ENCODE peak calls at places on chromosomes 13 and 19, in four cellular contexts. One of them, this sample, is unnamed.
A peak's percentile ranks its signal among the peaks of the same experiment; 100 is the strongest.

GRCh38 chr13:77002590-77003190 is 10.8 kb downstream of the CLN5 start:
- DNase-seq in adrenal gland: no peak
- DNase-seq in tibial nerve: no peak
- DNase-seq in spleen: no peak
- DNase-seq in this sample: no peak

GRCh38 chr13:21060063-21060826 is 1.1 kb downstream of the LATS2 start:
- DNase-seq in adrenal gland: peak; percentile 63
- DNase-seq in tibial nerve: no peak
- DNase-seq in spleen: peak; percentile 88
- DNase-seq in this sample: peak; percentile 51

GRCh38 chr13:76813874-76814273 is 72.3 kb downstream of the KCTD12 start:
- DNase-seq in adrenal gland: no peak
- DNase-seq in tibial nerve: no peak
- DNase-seq in spleen: no peak
- DNase-seq in this sample: no peak

GRCh38 chr13:26459276-26460131 is 98.0 kb upstream of the WASF3 start:
- DNase-seq in adrenal gland: no peak
- DNase-seq in tibial nerve: no peak
- DNase-seq in spleen: no peak
- DNase-seq in this sample: no peak

GRCh38 chr19:29389495-29389894 is 136.3 kb upstream of the VSTM2B start:
- DNase-seq in adrenal gland: no peak
- DNase-seq in tibial nerve: no peak
- DNase-seq in spleen: no peak
- DNase-seq in this sample: no peak

GRCh38 chr13:111505175-111505777 is 184.8 kb downstream of the TEX29 start:
- DNase-seq in adrenal gland: no peak
- DNase-seq in tibial nerve: no peak
- DNase-seq in spleen: no peak
- DNase-seq in this sample: peak; percentile 29

GRCh38 chr19:34276614-34277013 is 22.3 kb downstream of the GARRE1 start:
- DNase-seq in adrenal gland: no peak
- DNase-seq in tibial nerve: no peak
- DNase-seq in spleen: no peak
- DNase-seq in this sample: peak; percentile 39

GRCh38 chr19:29845576-29846176 is 33.9 kb downstream of the CCNE1 start:
- DNase-seq in adrenal gland: peak; percentile 57
- DNase-seq in tibial nerve: no peak
- DNase-seq in spleen: peak; percentile 84
- DNase-seq in this sample: peak; percentile 57

GRCh38 chr19:21691656-21692055 is 75.7 kb downstream of the ZNF100 start:
- DNase-seq in adrenal gland: no peak
- DNase-seq in tibial nerve: no peak
- DNase-seq in spleen: no peak
- DNase-seq in this sample: no peak

GRCh38 chr13:74741732-74742131 is 607.5 kb upstream of the KLF12 start:
- DNase-seq in adrenal gland: no peak
- DNase-seq in tibial nerve: no peak
- DNase-seq in spleen: no peak
- DNase-seq in this sample: no peak

GRCh38 chr19:13281567-13282291 is 131.5 kb downstream of the IER2 start:
- DNase-seq in adrenal gland: no peak
- DNase-seq in tibial nerve: no peak
- DNase-seq in spleen: no peak
- DNase-seq in this sample: no peak

GRCh38 chr13:85261757-85262346 is 537.4 kb downstream of the SLITRK6 start:
- DNase-seq in adrenal gland: no peak
- DNase-seq in tibial nerve: no peak
- DNase-seq in spleen: no peak
- DNase-seq in this sample: no peak
- TF ChIP-seq CTCF in adrenal gland: peak; percentile 35
- TF ChIP-seq CTCF in tibial nerve: no peak
- TF ChIP-seq CTCF in spleen: no peak
- TF ChIP-seq CTCF in this sample: no peak

DNA sequence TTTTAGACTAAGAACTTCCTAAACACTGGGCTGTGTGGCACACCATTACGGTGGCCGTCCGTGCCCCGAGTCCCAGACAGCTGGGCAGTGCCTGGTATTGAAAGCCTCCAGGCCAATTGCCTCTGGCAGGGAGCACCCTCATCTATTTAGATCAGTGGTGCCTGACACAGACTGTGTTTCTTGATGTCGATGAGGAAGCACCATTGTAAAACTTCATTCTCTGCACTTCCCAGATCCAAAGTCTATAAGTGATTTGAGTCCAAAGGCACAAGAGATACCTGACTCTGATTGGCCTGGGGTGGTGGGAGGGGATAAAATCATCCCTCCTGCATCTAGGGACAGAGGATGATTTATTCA is 8.5 kb upstream of the STK24 start:
- DNase-seq in adrenal gland: no peak
- DNase-seq in tibial nerve: no peak
- DNase-seq in spleen: no peak
- DNase-seq in this sample: no peak
- TF ChIP-seq POLR2A in adrenal gland: no peak
- TF ChIP-seq POLR2A in tibial nerve: no peak
- TF ChIP-seq POLR2A in spleen: no peak
- TF ChIP-seq POLR2A in this sample: no peak

DNA sequence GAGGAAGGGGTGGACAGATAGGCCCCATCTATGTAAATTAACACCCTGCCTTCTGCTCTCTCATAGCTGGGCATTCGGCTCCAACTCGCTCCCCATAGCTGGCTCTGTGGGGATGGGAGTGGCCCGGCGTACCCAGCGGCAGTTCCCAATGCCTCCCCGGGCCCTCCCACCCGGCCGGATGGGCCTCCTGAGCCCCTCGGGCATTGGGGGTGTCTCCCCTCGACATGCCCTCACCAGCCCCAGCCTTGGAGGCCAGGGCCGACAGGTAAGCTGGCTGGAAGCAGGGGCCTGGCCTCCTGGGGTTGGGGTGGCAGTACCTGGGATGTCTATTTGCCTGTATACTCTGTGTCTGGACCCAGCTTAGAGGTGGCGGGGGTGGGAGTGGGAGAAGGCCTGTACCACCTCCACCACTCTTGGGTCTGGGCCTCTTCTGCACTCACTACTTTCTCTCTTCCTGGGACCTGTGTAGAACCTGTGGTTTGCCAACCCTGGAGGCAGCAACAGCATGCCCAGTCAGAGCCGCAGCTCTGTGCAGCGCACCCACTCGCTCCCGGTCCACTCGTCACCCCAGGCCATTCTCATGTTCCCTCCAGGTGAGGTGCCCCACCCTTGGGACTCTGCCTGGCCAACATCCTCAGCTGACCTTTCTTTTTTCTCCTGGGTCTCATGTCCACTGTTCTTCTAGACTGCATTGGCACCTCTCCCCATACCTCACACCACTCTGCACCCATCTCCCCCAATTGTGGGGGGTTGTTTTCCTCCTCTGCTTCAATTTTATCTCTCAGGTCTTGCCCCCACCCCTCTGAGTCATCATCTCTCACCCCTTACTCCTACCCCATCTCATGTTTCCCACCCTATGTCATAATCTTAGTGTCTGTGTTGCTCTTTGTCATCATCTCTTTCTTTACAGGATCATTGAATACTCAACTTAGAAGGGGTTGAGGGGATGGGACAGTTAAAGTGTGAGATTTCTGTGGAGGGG is 10.1 kb downstream of the PAF1 start:
- DNase-seq in adrenal gland: no peak
- DNase-seq in tibial nerve: no peak
- DNase-seq in spleen: no peak
- DNase-seq in this sample: no peak
- H3K36me3 ChIP-seq in adrenal gland: peaks cover 92% of the 10 kb centered on the region
- H3K36me3 ChIP-seq in tibial nerve: peaks cover 7% of the 10 kb centered on the region
- H3K36me3 ChIP-seq in spleen: peaks cover 16% of the 10 kb centered on the region
- H3K36me3 ChIP-seq in this sample: peaks cover 9% of the 10 kb centered on the region

GRCh38 chr19:57473646-57474045 is 3.7 kb downstream of the ZNF772 start:
- DNase-seq in adrenal gland: no peak
- DNase-seq in tibial nerve: no peak
- DNase-seq in spleen: no peak
- DNase-seq in this sample: no peak

DNA sequence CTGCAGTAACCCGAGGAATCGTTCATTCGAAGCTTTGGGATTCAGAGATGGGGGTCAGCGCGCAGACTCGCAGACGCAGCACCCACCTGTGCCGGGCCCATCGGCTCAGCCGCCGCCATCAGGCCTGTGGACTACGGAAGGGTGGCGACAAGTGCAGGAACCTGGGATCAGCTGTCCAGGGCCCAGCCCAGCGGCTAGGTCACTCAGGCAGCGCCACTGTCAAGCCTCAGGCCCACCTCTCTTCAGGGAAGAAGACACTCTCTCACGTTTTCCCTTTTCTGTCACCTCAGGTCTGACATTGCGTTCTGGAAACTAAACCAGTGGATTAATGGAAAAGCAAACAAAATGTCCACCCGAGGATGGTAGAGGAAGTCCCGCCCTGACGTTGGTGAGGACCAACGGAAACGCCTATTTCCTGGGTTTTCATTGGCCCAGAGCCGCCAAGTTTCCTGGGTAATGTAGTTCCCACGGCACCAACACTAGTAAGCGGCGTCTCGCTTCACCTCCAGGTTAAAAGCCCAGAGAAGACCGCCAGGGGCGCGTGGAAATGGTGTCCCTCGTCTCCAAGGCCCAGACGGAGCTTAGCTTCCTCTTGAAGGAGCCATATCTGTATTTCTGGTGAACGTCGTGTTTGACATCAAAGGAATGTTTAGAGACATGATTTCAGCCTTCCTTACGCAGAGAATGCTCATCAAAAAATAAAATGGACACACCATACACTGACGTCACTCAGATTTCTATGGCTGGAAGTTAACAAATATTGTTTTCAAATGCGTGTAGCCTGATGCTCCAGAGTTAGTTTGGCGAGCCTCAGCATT is at the start of gene ZNF772:
- DNase-seq in adrenal gland: peak; percentile 95
- DNase-seq in tibial nerve: peak; percentile 47
- DNase-seq in spleen: peak; percentile 92
- DNase-seq in this sample: peak; percentile 98
- TF ChIP-seq CTCF in adrenal gland: peak; percentile 85
- TF ChIP-seq CTCF in tibial nerve: no peak
- TF ChIP-seq CTCF in spleen: peak; percentile 77
- TF ChIP-seq CTCF in this sample: peak; percentile 59

GRCh38 chr19:6199240-6199983 is 63.9 kb downstream of the ACSBG2 start:
- DNase-seq in adrenal gland: peak; percentile 99
- DNase-seq in tibial nerve: peak; percentile 96
- DNase-seq in spleen: peak; percentile 99
- DNase-seq in this sample: peak; percentile 97
- TF ChIP-seq POLR2A in adrenal gland: peak; percentile 38
- TF ChIP-seq POLR2A in tibial nerve: no peak
- TF ChIP-seq POLR2A in spleen: no peak
- TF ChIP-seq POLR2A in this sample: no peak

DNA sequence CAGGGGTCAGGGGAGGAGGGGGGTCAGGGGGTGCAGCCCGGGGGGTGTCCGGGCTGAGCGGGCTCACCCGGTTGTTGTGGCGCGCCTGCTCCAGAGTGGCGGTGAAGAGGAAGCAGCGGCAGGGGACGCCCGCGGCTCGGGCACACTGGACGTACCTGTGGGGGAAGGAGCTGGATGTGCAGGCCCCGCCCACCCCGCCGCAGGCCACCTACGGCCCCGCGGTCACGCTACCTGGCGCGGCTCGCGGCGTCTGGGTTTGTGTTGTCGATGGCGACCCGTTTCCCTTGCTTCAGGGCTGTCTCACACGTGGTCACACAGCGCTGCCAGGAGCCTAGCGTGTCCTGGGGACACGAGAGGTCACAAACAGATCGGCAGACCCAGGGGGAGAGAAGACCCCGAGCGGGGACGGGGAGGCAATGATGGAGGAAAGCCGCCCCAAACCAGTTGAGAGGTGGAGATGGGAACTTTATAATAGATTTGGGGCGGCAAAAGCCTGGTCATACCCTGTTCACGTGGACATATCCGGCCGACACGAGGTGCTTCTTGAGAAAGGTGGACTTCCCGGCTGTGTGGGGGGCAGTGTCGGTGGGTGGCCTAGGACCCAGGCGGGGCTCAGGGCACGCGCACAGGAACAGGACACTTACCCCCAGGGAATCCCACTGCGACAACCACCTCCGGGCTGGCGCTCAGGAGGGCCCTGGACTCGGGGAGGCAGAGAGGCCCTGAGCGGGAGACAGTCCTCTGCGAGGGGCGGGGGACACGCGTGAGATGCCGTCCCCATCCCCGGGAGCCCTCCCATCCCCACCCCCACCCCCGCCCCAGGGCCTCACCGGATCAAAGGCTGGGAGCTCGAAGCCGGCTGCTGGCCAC is 5.6 kb downstream of the PNKP start:
- DNase-seq in adrenal gland: peak; percentile 65
- DNase-seq in tibial nerve: no peak
- DNase-seq in spleen: peak; percentile 79
- DNase-seq in this sample: peak; percentile 58
- H3K36me3 ChIP-seq in adrenal gland: peaks cover 68% of the 10 kb centered on the region
- H3K36me3 ChIP-seq in tibial nerve: no peaks in the 10 kb centered on the region
- H3K36me3 ChIP-seq in spleen: peaks cover 4% of the 10 kb centered on the region
- H3K36me3 ChIP-seq in this sample: no peaks in the 10 kb centered on the region

GRCh38 chr13:24610956-24611355 is 69.3 kb upstream of the ATP12A start:
- DNase-seq in adrenal gland: no peak
- DNase-seq in tibial nerve: no peak
- DNase-seq in spleen: no peak
- DNase-seq in this sample: no peak

GRCh38 chr13:24606486-24607170 is 73.6 kb upstream of the ATP12A start:
- DNase-seq in adrenal gland: no peak
- DNase-seq in tibial nerve: no peak
- DNase-seq in spleen: no peak
- DNase-seq in this sample: no peak

GRCh38 chr13:24605923-24606372 is 74.3 kb upstream of the ATP12A start:
- DNase-seq in adrenal gland: no peak
- DNase-seq in tibial nerve: no peak
- DNase-seq in spleen: no peak
- DNase-seq in this sample: no peak
- TF ChIP-seq CTCF in adrenal gland: peak; percentile 31
- TF ChIP-seq CTCF in tibial nerve: peak; percentile 10
- TF ChIP-seq CTCF in spleen: no peak
- TF ChIP-seq CTCF in this sample: no peak

DNA sequence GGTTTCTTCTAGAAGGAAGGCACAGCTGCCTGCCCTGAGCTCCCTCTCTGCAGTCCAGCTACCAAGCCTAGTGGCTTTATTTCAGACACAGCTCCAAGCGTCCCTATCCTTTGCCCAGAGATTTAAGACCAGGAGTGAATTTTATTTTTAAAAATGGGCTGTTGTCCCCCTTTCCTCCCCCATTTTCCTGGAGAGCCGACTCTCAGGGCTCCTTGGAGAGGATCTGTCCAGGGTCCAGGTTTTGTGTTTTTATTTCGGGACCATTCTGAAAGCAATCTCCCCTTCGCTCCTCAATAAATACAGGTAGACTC is 4.4 kb downstream of the SERTAD1 start:
- DNase-seq in adrenal gland: no peak
- DNase-seq in tibial nerve: no peak
- DNase-seq in spleen: no peak
- DNase-seq in this sample: no peak
- TF ChIP-seq POLR2A in adrenal gland: no peak
- TF ChIP-seq POLR2A in tibial nerve: no peak
- TF ChIP-seq POLR2A in spleen: no peak
- TF ChIP-seq POLR2A in this sample: no peak